ENCODE peak calls at places on chromosome 14, in eight cellular contexts. X, Z, W, O, B, E, T and Q are unnamed samples.
A peak's percentile ranks its signal among the peaks of the same experiment; 100 is the strongest.

GRCh38 chr14:98513558-98513957 is 758.4 kb downstream of the BCL11B start:
- DNase-seq in X (no peak), Z (no peak), W (no peak), O (no peak), B (no peak), E (no peak), T (no peak), Q (no peak)

GRCh38 chr14:74048291-74048690 is 29.1 kb downstream of the BBOF1 start:
- DNase-seq in X (no peak), Z (no peak), W (peak; percentile 10), O (no peak), B (peak; percentile 24), E (no peak), T (no peak), Q (no peak)

GRCh38 chr14:70714055-70714550 is 72.4 kb downstream of the TTC9 start:
- DNase-seq in X (no peak), Z (no peak), W (peak; percentile 50), O (peak; percentile 5), B (peak; percentile 74), E (peak; percentile 54), T (no peak), Q (peak; percentile 81)

GRCh38 chr14:99560946-99561683 is 42.9 kb downstream of the CCDC85C start:
- DNase-seq in X (no peak), Z (no peak), W (no peak), O (no peak), B (no peak), E (no peak), T (no peak), Q (peak; percentile 97)

GRCh38 chr14:68549057-68549421 is 243.8 kb downstream of the ZFP36L1 start:
- DNase-seq in X (no peak), Z (no peak), W (no peak), O (no peak), B (peak; percentile 64), E (no peak), T (no peak), Q (no peak)

GRCh38 chr14:89465894-89466293 is 48.9 kb upstream of the FOXN3 start:
- DNase-seq in X (no peak), Z (no peak), W (no peak), O (no peak), B (no peak), E (no peak), T (no peak), Q (no peak)

GRCh38 chr14:100428727-100429126 is 105.6 kb downstream of the SLC25A47 start:
- DNase-seq in X (no peak), Z (no peak), W (peak; percentile 54), O (no peak), B (peak; percentile 54), E (peak; percentile 19), T (no peak), Q (no peak)

GRCh38 chr14:59020382-59020781 is 168.1 kb upstream of the DAAM1 start:
- DNase-seq in X (no peak), Z (no peak), W (peak; percentile 48), O (no peak), B (peak; percentile 75), E (peak; percentile 3), T (no peak), Q (peak; percentile 14)

GRCh38 chr14:89435527-89436273 is 18.7 kb upstream of the FOXN3 start:
- DNase-seq in X (peak; percentile 7), Z (no peak), W (no peak), O (no peak), B (no peak), E (no peak), T (no peak), Q (no peak)

GRCh38 chr14:102770147-102770909 is 6.9 kb upstream of the TRAF3 start:
- DNase-seq in X (peak; percentile 19), Z (no peak), W (no peak), O (no peak), B (no peak), E (no peak), T (no peak), Q (no peak)

GRCh38 chr14:55819610-55820304 is 239.8 kb downstream of the KTN1 start:
- DNase-seq in X (no peak), Z (peak; percentile 39), W (no peak), O (no peak), B (no peak), E (no peak), T (no peak), Q (no peak)

GRCh38 chr14:100988956-100989355 is 85.4 kb upstream of the RTL1 start:
- DNase-seq in X (no peak), Z (no peak), W (no peak), O (no peak), B (no peak), E (no peak), T (no peak), Q (no peak)

GRCh38 chr14:55303646-55304277 is 32.5 kb downstream of the FBXO34 start:
- DNase-seq in X (no peak), Z (no peak), W (no peak), O (no peak), B (peak; percentile 5), E (no peak), T (no peak), Q (no peak)

GRCh38 chr14:58846682-58847465 is 209.1 kb downstream of the DACT1 start:
- DNase-seq in X (no peak), Z (no peak), W (no peak), O (no peak), B (no peak), E (no peak), T (no peak), Q (no peak)

GRCh38 chr14:23861666-23862065 is 91.9 kb upstream of the DHRS4 start:
- DNase-seq in X (peak; percentile 52), Z (no peak), W (no peak), O (no peak), B (peak; percentile 14), E (no peak), T (no peak), Q (peak; percentile 6)

GRCh38 chr14:99966030-99966429 is 99.2 kb upstream of the EVL start:
- DNase-seq in X (no peak), Z (no peak), W (no peak), O (no peak), B (no peak), E (no peak), T (no peak), Q (no peak)

GRCh38 chr14:73472182-73473114 is 14.1 kb upstream of the NUMB start:
- DNase-seq in X (no peak), Z (no peak), W (peak; percentile 83), O (no peak), B (peak; percentile 92), E (no peak), T (no peak), Q (peak; percentile 87)

GRCh38 chr14:87233806-87234384 is 759.1 kb downstream of the GALC start:
- DNase-seq in X (no peak), Z (no peak), W (no peak), O (no peak), B (no peak), E (no peak), T (no peak), Q (no peak)

GRCh38 chr14:88505621-88506020 is 49.2 kb downstream of the PTPN21 start:
- DNase-seq in X (no peak), Z (no peak), W (no peak), O (no peak), B (no peak), E (no peak), T (no peak), Q (no peak)

GRCh38 chr14:70842851-70843462 is 33.6 kb upstream of the MAP3K9 start:
- DNase-seq in X (no peak), Z (no peak), W (no peak), O (no peak), B (no peak), E (no peak), T (no peak), Q (no peak)

GRCh38 chr14:68968051-68968450 is 11.1 kb downstream of the ACTN1 start:
- DNase-seq in X (peak; percentile 35), Z (no peak), W (no peak), O (no peak), B (no peak), E (peak; percentile 51), T (no peak), Q (no peak)

GRCh38 chr14:93286212-93286890 is 46.5 kb downstream of the BTBD7 start:
- DNase-seq in X (no peak), Z (no peak), W (no peak), O (no peak), B (peak; percentile 38), E (no peak), T (no peak), Q (no peak)

GRCh38 chr14:102189858-102190257 is 50.2 kb downstream of the WDR20 start:
- DNase-seq in X (no peak), Z (no peak), W (no peak), O (no peak), B (no peak), E (no peak), T (no peak), Q (no peak)

GRCh38 chr14:95493503-95493902 is 22.9 kb downstream of the SYNE3 start:
- DNase-seq in X (no peak), Z (no peak), W (no peak), O (no peak), B (no peak), E (no peak), T (no peak), Q (peak; percentile 68)